ENCODE peak calls at places on chromosomes 16 and 17, in seven cellular contexts. J, M, Z, A, X, Y and P are unnamed samples.
A peak's percentile ranks its signal among the peaks of the same experiment; 100 is the strongest.

GRCh38 chr17:67411396-67411795 is 34.3 kb downstream of the PITPNC1 start:
- DNase-seq in J (no peak), M (no peak), Z (no peak), A (no peak), X (no peak), Y (no peak), P (no peak)

GRCh38 chr17:3602499-3602898 is 6.7 kb downstream of the TRPV1 start:
- DNase-seq in J (no peak), M (peak; percentile 23), Z (peak; percentile 12), A (no peak), X (peak; percentile 58), Y (peak; percentile 27), P (peak; percentile 24)

GRCh38 chr17:37742114-37742761 is 2.6 kb downstream of the HNF1B start:
- DNase-seq in J (no peak), M (peak; percentile 21), Z (no peak), A (peak; percentile 38), X (peak; percentile 67), Y (peak; percentile 40), P (peak; percentile 39)

GRCh38 chr17:32281011-32281451 is 15.4 kb downstream of the RHBDL3 start:
- DNase-seq in J (peak; percentile 83), M (no peak), Z (no peak), A (no peak), X (no peak), Y (no peak), P (no peak)

GRCh38 chr17:82416264-82416663 is 1.9 kb upstream of the HEXD start:
- DNase-seq in J (no peak), M (no peak), Z (no peak), A (no peak), X (no peak), Y (no peak), P (no peak)

GRCh38 chr17:81294512-81295030 is 536 bp downstream of the SLC38A10 start:
- DNase-seq in J (no peak), M (peak; percentile 38), Z (peak; percentile 8), A (peak; percentile 9), X (peak; percentile 39), Y (peak; percentile 64), P (peak; percentile 48)

GRCh38 chr16:22220714-22221113 is 14.6 kb downstream of the EEF2K start:
- DNase-seq in J (peak; percentile 33), M (no peak), Z (no peak), A (peak; percentile 83), X (no peak), Y (peak; percentile 16), P (no peak)

GRCh38 chr16:65546353-65546791 is 424.5 kb upstream of the CDH11 start:
- DNase-seq in J (no peak), M (no peak), Z (peak; percentile 80), A (no peak), X (peak; percentile 54), Y (peak; percentile 71), P (peak; percentile 78)

GRCh38 chr17:64506201-64506575 is at the start of gene DDX5:
- DNase-seq in J (peak; percentile 99), M (peak; percentile 98), Z (peak; percentile 97), A (peak; percentile 96), X (peak; percentile 99), Y (peak; percentile 98), P (peak; percentile 95)

GRCh38 chr17:38403491-38403890 is 24.8 kb upstream of the ARHGAP23 start:
- DNase-seq in J (no peak), M (no peak), Z (peak; percentile 62), A (peak; percentile 18), X (peak; percentile 52), Y (peak; percentile 45), P (peak; percentile 41)